ENCODE peak calls at places on chromosomes 6 and 20, in eight cellular contexts. W, N, A, G, K, S, H and M are unnamed samples.

GRCh38 chr20:44133424-44133823 is 53.6 kb downstream of the JPH2 start:
- DNase-seq in G (no peak), A (no peak), H (no peak), K (no peak), W (no peak), N (no peak), S (peak; percentile 36), M (no peak)

GRCh38 chr20:47136782-47137181 is 219.7 kb downstream of the ZMYND8 start:
- DNase-seq in N (no peak), G (no peak), K (no peak), A (no peak), H (no peak), W (no peak), S (no peak), M (no peak)

GRCh38 chr6:37029249-37029959 is 23.9 kb downstream of the FGD2 start:
- DNase-seq in H (peak; percentile 43), G (no peak), S (peak; percentile 92), A (no peak), K (no peak), W (peak; percentile 65), N (no peak), M (peak; percentile 51)

GRCh38 chr6:35473075-35473848 is 5.1 kb downstream of the RPL10A start:
- DNase-seq in G (no peak), A (no peak), S (peak; percentile 62), K (no peak), N (no peak), H (no peak), W (no peak), M (no peak)

GRCh38 chr20:48794360-48794759 is 33.4 kb downstream of the PREX1 start:
- DNase-seq in S (no peak), G (no peak), W (no peak), N (no peak), K (no peak), H (no peak), A (no peak), M (no peak)

GRCh38 chr20:64053841-64054661 is 4.6 kb upstream of the SOX18 start:
- DNase-seq in H (no peak), A (no peak), K (no peak), S (no peak), W (no peak), N (no peak), G (no peak), M (no peak)

GRCh38 chr20:58550661-58551060 is 35.5 kb upstream of the APCDD1L start:
- DNase-seq in W (peak; percentile 58), K (no peak), G (peak; percentile 42), N (no peak), H (peak; percentile 15), S (no peak), A (no peak), M (no peak)

GRCh38 chr20:41508335-41508734 is 109.8 kb downstream of the CHD6 start:
- DNase-seq in H (peak; percentile 26), N (no peak), A (no peak), W (no peak), S (no peak), G (no peak), K (no peak), M (peak; percentile 8)

GRCh38 chr20:36308986-36309385 is 2.8 kb downstream of the DLGAP4 start:
- DNase-seq in N (no peak), G (no peak), W (no peak), H (no peak), K (no peak), S (no peak), A (no peak), M (no peak)

GRCh38 chr6:16486661-16487060 is 248.3 kb downstream of the GMPR start:
- DNase-seq in W (no peak), K (no peak), G (no peak), H (no peak), S (no peak), N (peak; percentile 33), A (no peak), M (no peak)

GRCh38 chr6:165758441-165758840 is 95.4 kb upstream of the PDE10A start:
- DNase-seq in H (no peak), K (no peak), A (no peak), S (no peak), W (no peak), G (no peak), N (no peak), M (no peak)

GRCh38 chr6:112466378-112467151 is 119.4 kb downstream of the RFPL4B start:
- DNase-seq in G (no peak), S (peak; percentile 8), N (no peak), K (no peak), W (no peak), A (no peak), H (no peak), M (no peak)

GRCh38 chr6:53115741-53116140 is 32.9 kb downstream of the GCM1 start:
- DNase-seq in K (no peak), N (no peak), H (no peak), A (no peak), W (no peak), G (no peak), S (no peak), M (peak; percentile 7)

GRCh38 chr20:44017905-44018683 is 103.4 kb downstream of the TOX2 start:
- DNase-seq in G (no peak), A (no peak), K (peak; percentile 91), N (no peak), S (no peak), H (peak; percentile 96), W (peak; percentile 46), M (peak; percentile 94)

GRCh38 chr6:11830105-11830504 is 51.5 kb upstream of the ADTRP start:
- DNase-seq in W (no peak), G (no peak), N (no peak), K (no peak), S (no peak), H (no peak), A (no peak), M (no peak)